ENCODE peak calls at places on chromosomes 16 and 17, in eight cellular contexts. U, C, E, L, P, R, F and D are unnamed samples.

GRCh38 chr17:66724581-66725341 is 110.2 kb upstream of the CACNG5 start:
- DNase-seq in U (no peak), C (peak), E (no peak), L (peak), P (no peak), R (peak), F (no peak), D (peak)

GRCh38 chr16:48659940-48660339 is 50.0 kb upstream of the N4BP1 start:
- DNase-seq in U (no peak), C (no peak), E (no peak), L (no peak), P (no peak), R (no peak), F (no peak), D (no peak)

GRCh38 chr16:66858740-66859396 is 14.7 kb downstream of the CA7 start:
- DNase-seq in U (no peak), C (peak), E (peak), L (peak), P (no peak), R (no peak), F (no peak), D (no peak)

GRCh38 chr16:30005341-30006094 is 5.3 kb downstream of the DOC2A start:
- DNase-seq in U (no peak), C (no peak), E (peak), L (peak), P (no peak), R (peak), F (no peak), D (no peak)

GRCh38 chr17:57138956-57139576 is 54.0 kb downstream of the AKAP1 start:
- DNase-seq in U (no peak), C (no peak), E (peak), L (no peak), P (no peak), R (no peak), F (no peak), D (no peak)

GRCh38 chr17:14827394-14827793 is 437.7 kb downstream of the PMP22 start:
- DNase-seq in U (no peak), C (no peak), E (no peak), L (no peak), P (peak), R (no peak), F (no peak), D (no peak)

GRCh38 chr16:75947626-75948239 is 221.4 kb upstream of the CPHXL start:
- DNase-seq in U (no peak), C (no peak), E (no peak), L (no peak), P (no peak), R (no peak), F (no peak), D (no peak)

GRCh38 chr16:55326261-55326802 is 2.3 kb downstream of the IRX6 start:
- DNase-seq in U (no peak), C (peak), E (no peak), L (peak), P (no peak), R (no peak), F (no peak), D (no peak)

GRCh38 chr17:5526821-5527598 is 40.6 kb downstream of the MIS12 start:
- DNase-seq in U (peak), C (peak), E (peak), L (peak), P (peak), R (peak), F (no peak), D (peak)

GRCh38 chr16:85570213-85570734 is 42.8 kb upstream of the GSE1 start:
- DNase-seq in U (no peak), C (no peak), E (no peak), L (no peak), P (peak), R (no peak), F (no peak), D (no peak)

GRCh38 chr17:60579090-60579489 is 20.9 kb upstream of the PPM1D start:
- DNase-seq in U (no peak), C (no peak), E (no peak), L (no peak), P (no peak), R (no peak), F (no peak), D (no peak)

GRCh38 chr17:45404870-45405249 is 27.8 kb downstream of the ARHGAP27 start:
- DNase-seq in U (no peak), C (no peak), E (no peak), L (no peak), P (no peak), R (no peak), F (no peak), D (no peak)

GRCh38 chr16:50253511-50253903 is 12.8 kb upstream of the ADCY7 start:
- DNase-seq in U (no peak), C (no peak), E (no peak), L (no peak), P (no peak), R (no peak), F (no peak), D (no peak)

GRCh38 chr17:15896834-15897233 is 48.1 kb upstream of the ADORA2B start:
- DNase-seq in U (no peak), C (no peak), E (no peak), L (no peak), P (no peak), R (no peak), F (no peak), D (no peak)

GRCh38 chr16:49825006-49825405 is 30.9 kb downstream of the ZNF423 start:
- DNase-seq in U (no peak), C (no peak), E (no peak), L (no peak), P (no peak), R (no peak), F (no peak), D (no peak)

GRCh38 chr17:66964083-66964771 is at the start of gene CACNG4:
- DNase-seq in U (no peak), C (no peak), E (no peak), L (no peak), P (no peak), R (peak), F (no peak), D (no peak)

GRCh38 chr16:53766304-53767016 is 62.5 kb downstream of the FTO start:
- DNase-seq in U (no peak), C (no peak), E (no peak), L (no peak), P (no peak), R (no peak), F (no peak), D (no peak)

GRCh38 chr17:36016555-36016954 is 1.2 kb downstream of the CCL23 start:
- DNase-seq in U (no peak), C (no peak), E (no peak), L (no peak), P (no peak), R (no peak), F (no peak), D (no peak)

GRCh38 chr16:81442220-81442908 is 2.2 kb upstream of the CMIP start:
- DNase-seq in U (no peak), C (no peak), E (no peak), L (no peak), P (no peak), R (no peak), F (no peak), D (no peak)

GRCh38 chr16:74500907-74501306 is 79.6 kb upstream of the CLEC18B start:
- DNase-seq in U (no peak), C (no peak), E (no peak), L (no peak), P (no peak), R (no peak), F (no peak), D (no peak)

GRCh38 chr17:41987642-41988041 is 21.0 kb downstream of the CNP start:
- DNase-seq in U (no peak), C (no peak), E (no peak), L (no peak), P (peak), R (no peak), F (no peak), D (no peak)

GRCh38 chr16:84013787-84014569 is 28.6 kb downstream of the SLC38A8 start:
- DNase-seq in U (peak), C (no peak), E (peak), L (peak), P (peak), R (peak), F (peak), D (no peak)

GRCh38 chr17:9179602-9180001 is 158.3 kb downstream of the NTN1 start:
- DNase-seq in U (no peak), C (no peak), E (no peak), L (no peak), P (peak), R (no peak), F (no peak), D (no peak)

GRCh38 chr16:20968765-20969164 is 68.2 kb downstream of the LYRM1 start:
- DNase-seq in U (no peak), C (no peak), E (no peak), L (no peak), P (no peak), R (no peak), F (no peak), D (no peak)

GRCh38 chr17:75406222-75406615 is 741 bp upstream of the GRB2 start:
- DNase-seq in U (no peak), C (no peak), E (no peak), L (no peak), P (no peak), R (no peak), F (no peak), D (no peak)

GRCh38 chr16:68231384-68232136 is 4.4 kb downstream of the ESRP2 start:
- DNase-seq in U (no peak), C (no peak), E (no peak), L (no peak), P (no peak), R (no peak), F (no peak), D (no peak)

GRCh38 chr16:10655415-10655977 is 39.2 kb downstream of the TEKT5 start:
- DNase-seq in U (no peak), C (no peak), E (no peak), L (no peak), P (no peak), R (no peak), F (no peak), D (no peak)

GRCh38 chr17:56478836-56479447 is 114.6 kb upstream of the NOG start:
- DNase-seq in U (no peak), C (no peak), E (peak), L (no peak), P (peak), R (peak), F (peak), D (no peak)

GRCh38 chr17:11795906-11796305 is 197.6 kb downstream of the DNAH9 start:
- DNase-seq in U (no peak), C (no peak), E (no peak), L (no peak), P (no peak), R (no peak), F (no peak), D (no peak)

GRCh38 chr16:3501783-3502400 is 1.1 kb downstream of the CLUAP1 start:
- DNase-seq in U (no peak), C (no peak), E (no peak), L (no peak), P (no peak), R (no peak), F (no peak), D (no peak)

GRCh38 chr17:81371910-81372760 is 23.1 kb upstream of the BAHCC1 start:
- DNase-seq in U (no peak), C (peak), E (peak), L (peak), P (peak), R (peak), F (no peak), D (no peak)

GRCh38 chr17:58587713-58588117 is 73.3 kb upstream of the MTMR4 start:
- DNase-seq in U (peak), C (peak), E (peak), L (peak), P (peak), R (peak), F (peak), D (no peak)

GRCh38 chr16:79379083-79379482 is 221.5 kb downstream of the MAF start:
- DNase-seq in U (no peak), C (no peak), E (no peak), L (no peak), P (no peak), R (no peak), F (no peak), D (no peak)

GRCh38 chr17:75344664-75345063 is 55.4 kb upstream of the SLC25A19 start:
- DNase-seq in U (peak), C (no peak), E (no peak), L (no peak), P (no peak), R (peak), F (no peak), D (no peak)

GRCh38 chr17:5047446-5047845 is 12.2 kb upstream of the SLC52A1 start:
- DNase-seq in U (no peak), C (no peak), E (no peak), L (no peak), P (no peak), R (no peak), F (no peak), D (no peak)

GRCh38 chr17:27236710-27237315 is 57.1 kb upstream of the WSB1 start:
- DNase-seq in U (peak), C (peak), E (peak), L (peak), P (peak), R (peak), F (no peak), D (no peak)

GRCh38 chr17:77492446-77493237 is 351.9 kb downstream of the SEC14L1 start:
- DNase-seq in U (no peak), C (no peak), E (no peak), L (no peak), P (no peak), R (no peak), F (no peak), D (no peak)